ENCODE peak calls at places on chromosomes 1 and 21, in eight cellular contexts. C is heart right ventricle; S is CD4-positive, CD25-positive, alpha-beta regulatory T cell; U is cerebellar cortex; G is AG09309; F is central memory CD8-positive, alpha-beta T cell; I is glutamatergic neuron; K is glomerular endothelial cell. D is an unnamed sample.

GRCh38 chr21:41321908-41322495 is 5.4 kb downstream of the FAM3B start:
- DNase-seq in C (no peak), S (no peak), U (no peak), G (no peak), F (no peak), I (no peak), K (no peak), D (no peak)

GRCh38 chr1:10738125-10738746 is 58.2 kb downstream of the CASZ1 start:
- DNase-seq in C (no peak), S (no peak), U (no peak), G (no peak), F (no peak), I (no peak), K (no peak), D (no peak)

GRCh38 chr1:182629674-182630073 is 25.5 kb upstream of the RGS16 start:
- DNase-seq in C (no peak), S (peak), U (no peak), G (no peak), F (peak), I (no peak), K (no peak), D (no peak)

GRCh38 chr1:161177112-161177935 is at the start of gene B4GALT3:
- DNase-seq in C (peak), S (peak), U (peak), G (no peak), F (peak), I (peak), K (no peak), D (no peak)

GRCh38 chr1:176877557-176877956 is 287.0 kb downstream of the ASTN1 start:
- DNase-seq in C (no peak), S (no peak), U (no peak), G (no peak), F (no peak), I (no peak), K (no peak), D (no peak)

GRCh38 chr1:51729156-51729823 is 112.4 kb downstream of the OSBPL9 start:
- DNase-seq in C (peak), S (peak), U (peak), G (peak), F (peak), I (peak), K (no peak), D (peak)

GRCh38 chr21:21210552-21210951 is 212.3 kb downstream of the NCAM2 start:
- DNase-seq in C (no peak), S (no peak), U (no peak), G (no peak), F (no peak), I (no peak), K (no peak), D (no peak)

GRCh38 chr1:32068891-32069590 is 3.7 kb upstream of the TMEM39B start:
- DNase-seq in C (no peak), S (no peak), U (no peak), G (peak), F (no peak), I (no peak), K (no peak), D (no peak)

GRCh38 chr21:28337319-28337718 is 655.4 kb downstream of the LTN1 start:
- DNase-seq in C (no peak), S (peak), U (peak), G (peak), F (no peak), I (no peak), K (peak), D (no peak)

GRCh38 chr1:95879498-95879897 is 645.5 kb downstream of the RWDD3 start:
- DNase-seq in C (no peak), S (no peak), U (no peak), G (no peak), F (no peak), I (no peak), K (no peak), D (no peak)

GRCh38 chr1:41611932-41612450 is 127.5 kb upstream of the EDN2 start:
- DNase-seq in C (no peak), S (no peak), U (no peak), G (no peak), F (no peak), I (no peak), K (no peak), D (no peak)

GRCh38 chr1:103561612-103562395 is 9.6 kb upstream of the AMY2B start:
- DNase-seq in C (no peak), S (peak), U (no peak), G (peak), F (no peak), I (no peak), K (no peak), D (no peak)

GRCh38 chr1:6815722-6816121 is 30.5 kb downstream of the CAMTA1 start:
- DNase-seq in C (no peak), S (no peak), U (no peak), G (no peak), F (no peak), I (no peak), K (no peak), D (no peak)

GRCh38 chr1:207849016-207849415 is 61.9 kb downstream of the CD34 start:
- DNase-seq in C (no peak), S (no peak), U (no peak), G (no peak), F (no peak), I (no peak), K (no peak), D (no peak)

GRCh38 chr1:150619576-150620509 is 9.6 kb downstream of the ENSA start:
- DNase-seq in C (peak), S (peak), U (no peak), G (peak), F (no peak), I (no peak), K (no peak), D (no peak)

GRCh38 chr21:41927727-41928409 is 25.9 kb downstream of the C2CD2 start:
- DNase-seq in C (no peak), S (peak), U (no peak), G (no peak), F (no peak), I (no peak), K (no peak), D (no peak)

D was measured in Panc1.